ENCODE peak calls at places on chromosomes 4 and X, in eight cellular contexts. I is pulmonary artery endothelial cell; A is globus pallidus; B is activated CD4-positive, alpha-beta T cell treated with anti-CD3 and anti-CD28 coated beads for 48 hours; F is effector memory CD4-positive, alpha-beta T cell; H is stimulated activated CD4-positive, alpha-beta T cell treated with anti-CD3 and anti-CD28 coated beads, TNF-alpha, amount 100 ng/mL, for 4 hours; S is HepG2; W is activated naive CD4-positive, alpha-beta T cell treated with anti-CD3 and anti-CD28 coated beads for 36 hours. D is an unnamed sample.
A peak's percentile ranks its signal among the peaks of the same experiment; 100 is the strongest.

GRCh38 chr4:55312491-55313101 is 33.4 kb upstream of the SRD5A3 start:
- DNase-seq in H (no peak), I (peak; percentile 35), A (peak; percentile 79), W (peak; percentile 58), B (peak; percentile 47), S (peak; percentile 33), F (no peak), D (peak; percentile 59)

GRCh38 chrX:16479206-16479869 is 170.6 kb upstream of the S100G start:
- DNase-seq in I (no peak), S (peak; percentile 20), H (no peak), A (no peak), W (peak; percentile 5), B (no peak), F (no peak), D (no peak)

GRCh38 chr4:155787113-155787710 is 28.4 kb downstream of the GUCY1B1 start:
- DNase-seq in A (peak; percentile 43), S (peak; percentile 28), H (no peak), B (no peak), F (no peak), I (no peak), W (no peak), D (no peak)

GRCh38 chrX:41333744-41333993 is 293 bp upstream of the DDX3X start:
- DNase-seq in S (peak; percentile 75), F (no peak), W (peak; percentile 80), B (peak; percentile 75), A (no peak), H (no peak), I (peak; percentile 74), D (no peak)

GRCh38 chr4:88219099-88219498 is 60.7 kb upstream of the ABCG2 start:
- DNase-seq in I (peak; percentile 27), H (no peak), F (no peak), B (no peak), W (no peak), S (peak; percentile 30), A (peak; percentile 60), D (no peak)

GRCh38 chr4:499563-499962 is 553 bp downstream of the PIGG start:
- DNase-seq in A (no peak), H (no peak), F (no peak), I (no peak), W (no peak), B (no peak), S (no peak), D (no peak)

GRCh38 chrX:71144651-71145050 is at the start of gene NLGN3:
- DNase-seq in W (no peak), I (no peak), B (no peak), S (no peak), H (no peak), F (no peak), A (peak; percentile 44), D (no peak)

GRCh38 chr4:2497931-2498330 is 29.0 kb downstream of the RNF4 start:
- DNase-seq in F (no peak), A (peak; percentile 55), W (no peak), S (no peak), H (no peak), B (no peak), I (no peak), D (no peak)

GRCh38 chr4:130563185-130563890 is 1467.4 kb downstream of the C4orf33 start:
- DNase-seq in A (peak; percentile 41), B (no peak), I (no peak), H (no peak), F (no peak), W (no peak), S (peak; percentile 8), D (no peak)

GRCh38 chrX:85569096-85569495 is 189.6 kb upstream of the POF1B start:
- DNase-seq in F (no peak), A (no peak), H (no peak), S (no peak), W (no peak), B (no peak), I (no peak), D (no peak)